ENCODE peak calls at places on chromosome 3, in four cellular contexts. One of them, this sample, is unnamed.

GRCh38 chr3:194250104-194251002 is 100.8 kb downstream of the CPN2 start:
- DNase-seq in mesendoderm: no peak
- DNase-seq in H9: no peak
- DNase-seq in H1: peak
- DNase-seq in this sample: no peak

GRCh38 chr3:186697510-186697909 is 19.6 kb upstream of the KNG1 start:
- DNase-seq in H1: no peak
- DNase-seq in H9: no peak
- DNase-seq in mesendoderm: no peak
- DNase-seq in this sample: no peak

GRCh38 chr3:102790742-102791141 is 355.9 kb downstream of the ZPLD1 start:
- DNase-seq in mesendoderm: no peak
- DNase-seq in H1: no peak
- DNase-seq in H9: no peak
- DNase-seq in this sample: no peak

GRCh38 chr3:23968467-23969184 is 23.5 kb downstream of the NR1D2 start:
- DNase-seq in H9: no peak
- DNase-seq in H1: no peak
- DNase-seq in mesendoderm: no peak
- DNase-seq in this sample: no peak

GRCh38 chr3:181718416-181718815 is 6.7 kb downstream of the SOX2 start:
- DNase-seq in mesendoderm: no peak
- DNase-seq in H9: no peak
- DNase-seq in H1: no peak
- DNase-seq in this sample: no peak

GRCh38 chr3:159482241-159483031 is 506.2 kb upstream of the IL12A start:
- DNase-seq in mesendoderm: peak
- DNase-seq in H9: no peak
- DNase-seq in H1: no peak
- DNase-seq in this sample: no peak

GRCh38 chr3:89360155-89360554 is 252.7 kb downstream of the EPHA3 start:
- DNase-seq in H1: no peak
- DNase-seq in H9: no peak
- DNase-seq in mesendoderm: no peak
- DNase-seq in this sample: no peak

GRCh38 chr3:94456332-94456731 is 393.5 kb downstream of the NSUN3 start:
- DNase-seq in H1: no peak
- DNase-seq in H9: no peak
- DNase-seq in mesendoderm: no peak
- DNase-seq in this sample: no peak

GRCh38 chr3:59056706-59057105 is 6.9 kb upstream of the CFAP20DC start:
- DNase-seq in H1: no peak
- DNase-seq in mesendoderm: no peak
- DNase-seq in H9: no peak
- DNase-seq in this sample: no peak

GRCh38 chr3:46737320-46737719 is 19.7 kb upstream of the PRSS50 start:
- DNase-seq in H9: no peak
- DNase-seq in H1: no peak
- DNase-seq in mesendoderm: no peak
- DNase-seq in this sample: no peak

GRCh38 chr3:43863966-43864933 is 173.5 kb downstream of the ABHD5 start:
- DNase-seq in H1: no peak
- DNase-seq in H9: peak
- DNase-seq in mesendoderm: no peak
- DNase-seq in this sample: no peak

GRCh38 chr3:37909067-37909911 is 47.6 kb downstream of the CTDSPL start:
- DNase-seq in mesendoderm: peak
- DNase-seq in H1: no peak
- DNase-seq in H9: no peak
- DNase-seq in this sample: no peak

GRCh38 chr3:72320911-72321385 is 527.3 kb downstream of the SHQ1 start:
- DNase-seq in mesendoderm: no peak
- DNase-seq in H9: no peak
- DNase-seq in H1: no peak
- DNase-seq in this sample: no peak

GRCh38 chr3:39097716-39098472 is 9.5 kb downstream of the GORASP1 start:
- DNase-seq in H1: peak
- DNase-seq in mesendoderm: no peak
- DNase-seq in H9: no peak
- DNase-seq in this sample: no peak

GRCh38 chr3:10706156-10707088 is 109.6 kb upstream of the SLC6A11 start:
- DNase-seq in mesendoderm: peak
- DNase-seq in H1: no peak
- DNase-seq in H9: peak
- DNase-seq in this sample: no peak

GRCh38 chr3:25427155-25428002 is 684 bp upstream of the RARB start:
- DNase-seq in H9: no peak
- DNase-seq in mesendoderm: peak
- DNase-seq in H1: no peak
- DNase-seq in this sample: no peak

GRCh38 chr3:35502699-35503098 is 136.6 kb upstream of the ARPP21 start:
- DNase-seq in H1: no peak
- DNase-seq in H9: no peak
- DNase-seq in mesendoderm: no peak
- DNase-seq in this sample: no peak

GRCh38 chr3:127326341-127326740 is 38.5 kb upstream of the PRR20G start:
- DNase-seq in H1: no peak
- DNase-seq in H9: no peak
- DNase-seq in mesendoderm: no peak
- DNase-seq in this sample: no peak

GRCh38 chr3:44077267-44077666 is 164.4 kb upstream of the TOPAZ1 start:
- DNase-seq in H1: no peak
- DNase-seq in H9: no peak
- DNase-seq in mesendoderm: peak
- DNase-seq in this sample: no peak

GRCh38 chr3:8662594-8662993 is 18.0 kb upstream of the SSUH2 start:
- DNase-seq in H9: no peak
- DNase-seq in mesendoderm: no peak
- DNase-seq in H1: no peak
- DNase-seq in this sample: no peak

GRCh38 chr3:78940128-78940527 is 827.7 kb downstream of the ROBO1 start:
- DNase-seq in mesendoderm: no peak
- DNase-seq in H9: no peak
- DNase-seq in H1: no peak
- DNase-seq in this sample: no peak

GRCh38 chr3:53863127-53863526 is 16.8 kb downstream of the IL17RB start:
- DNase-seq in H1: no peak
- DNase-seq in H9: no peak
- DNase-seq in mesendoderm: no peak
- DNase-seq in this sample: no peak

GRCh38 chr3:62665627-62666433 is 209.4 kb downstream of the CADPS start:
- DNase-seq in mesendoderm: peak
- DNase-seq in H9: peak
- DNase-seq in H1: peak
- DNase-seq in this sample: peak

GRCh38 chr3:105708980-105709379 is 159.8 kb downstream of the CBLB start:
- DNase-seq in H1: no peak
- DNase-seq in H9: no peak
- DNase-seq in mesendoderm: no peak
- DNase-seq in this sample: no peak

GRCh38 chr3:106534206-106534605 is 665.4 kb upstream of the CBLB start:
- DNase-seq in mesendoderm: no peak
- DNase-seq in H1: no peak
- DNase-seq in H9: no peak
- DNase-seq in this sample: no peak

GRCh38 chr3:64067510-64068346 is 44.4 kb upstream of the PSMD6 start:
- DNase-seq in mesendoderm: no peak
- DNase-seq in H9: no peak
- DNase-seq in H1: no peak
- DNase-seq in this sample: no peak

GRCh38 chr3:123485551-123485950 is 36.7 kb upstream of the ADCY5 start:
- DNase-seq in mesendoderm: no peak
- DNase-seq in H1: no peak
- DNase-seq in H9: no peak
- DNase-seq in this sample: no peak

GRCh38 chr3:48607519-48607918 is 1.9 kb downstream of the UQCRC1 start:
- DNase-seq in H1: no peak
- DNase-seq in H9: no peak
- DNase-seq in mesendoderm: no peak
- DNase-seq in this sample: no peak

GRCh38 chr3:157131861-157132260 is 28.1 kb downstream of the CCNL1 start:
- DNase-seq in H9: no peak
- DNase-seq in H1: no peak
- DNase-seq in mesendoderm: no peak
- DNase-seq in this sample: no peak

GRCh38 chr3:139982404-139982803 is 47.4 kb downstream of the CLSTN2 start:
- DNase-seq in H9: peak
- DNase-seq in mesendoderm: peak
- DNase-seq in H1: peak
- DNase-seq in this sample: no peak

GRCh38 chr3:49618412-49618811 is 55.7 kb upstream of the APEH start:
- DNase-seq in H9: peak
- DNase-seq in mesendoderm: peak
- DNase-seq in H1: no peak
- DNase-seq in this sample: no peak

GRCh38 chr3:192816274-192816853 is 89.0 kb upstream of the FGF12 start:
- DNase-seq in H1: no peak
- DNase-seq in H9: no peak
- DNase-seq in mesendoderm: peak
- DNase-seq in this sample: peak

GRCh38 chr3:118882353-118882947 is 152.2 kb downstream of the IGSF11 start:
- DNase-seq in H9: peak
- DNase-seq in mesendoderm: peak
- DNase-seq in H1: peak
- DNase-seq in this sample: peak

GRCh38 chr3:54146383-54147239 is 24.3 kb downstream of the CACNA2D3 start:
- DNase-seq in H9: peak
- DNase-seq in H1: peak
- DNase-seq in mesendoderm: peak
- DNase-seq in this sample: no peak

DNA sequence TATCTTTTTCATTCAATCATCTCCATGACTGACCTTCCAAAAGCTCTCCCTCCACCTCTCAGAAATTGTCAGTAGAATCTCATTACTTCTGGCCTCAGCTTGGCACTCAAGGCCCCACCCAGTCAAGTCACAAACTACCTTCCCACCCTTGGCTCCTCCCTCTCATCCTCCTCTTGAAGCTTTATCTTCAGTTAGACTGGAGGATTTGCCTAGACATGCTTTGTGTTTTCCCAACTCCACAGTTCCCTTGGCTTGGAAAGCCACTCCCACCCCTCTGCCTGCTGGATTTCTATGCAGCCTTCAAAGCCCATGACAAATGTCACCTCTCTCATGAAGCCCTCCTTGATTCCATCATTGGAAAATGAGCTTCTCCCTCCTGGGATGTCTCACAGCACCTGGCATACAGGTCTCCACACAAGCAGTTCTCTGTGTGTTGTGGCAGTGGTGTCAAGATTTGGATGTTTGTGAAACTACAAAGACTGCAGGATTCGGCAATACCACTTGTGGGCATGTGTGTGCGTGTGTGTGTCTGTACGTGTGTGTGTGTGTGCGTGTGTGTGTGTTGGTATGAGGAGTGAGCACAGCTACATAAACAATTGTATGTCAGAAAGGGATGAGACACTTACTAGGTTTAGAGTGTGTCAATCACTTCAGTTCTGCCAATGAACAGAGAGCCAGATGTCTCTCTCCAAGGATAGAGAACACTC is 45.3 kb upstream of the VPS8 start:
- DNase-seq in mesendoderm: peak
- DNase-seq in H9: peak
- DNase-seq in H1: no peak
- DNase-seq in this sample: no peak
- H3K18ac ChIP-seq in mesendoderm: no peak
- H3K18ac ChIP-seq in H9: no peak
- H3K18ac ChIP-seq in H1: peak
- H3K18ac ChIP-seq in this sample: no peak

GRCh38 chr3:189258261-189258660 is 86.5 kb downstream of the TPRG1 start:
- DNase-seq in H9: peak
- DNase-seq in mesendoderm: no peak
- DNase-seq in H1: no peak
- DNase-seq in this sample: no peak
- H2BK15ac ChIP-seq in H9: no peak
- H2BK15ac ChIP-seq in mesendoderm: no peak
- H2BK15ac ChIP-seq in H1: peak
- H2BK15ac ChIP-seq in this sample: no peak

DNA sequence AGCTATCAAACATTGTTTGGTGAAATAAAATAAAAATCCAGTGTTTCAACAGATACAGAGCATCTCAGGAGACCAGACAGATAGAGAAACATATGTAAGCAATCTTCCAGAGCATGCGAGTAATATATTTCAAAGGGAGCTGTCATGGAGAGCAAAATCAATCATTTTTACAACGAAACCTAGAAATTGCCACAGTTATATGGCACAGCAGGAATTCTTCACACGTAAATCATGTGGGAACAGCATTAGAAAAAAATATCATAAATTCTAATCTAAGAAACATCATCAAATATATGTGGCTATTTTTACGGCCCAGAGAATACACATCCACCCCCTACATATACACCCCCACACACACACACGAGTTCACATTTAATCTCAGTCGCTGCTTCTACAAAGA is 363.6 kb downstream of the ULK4 start:
- DNase-seq in mesendoderm: no peak
- DNase-seq in H1: no peak
- DNase-seq in H9: no peak
- DNase-seq in this sample: no peak
- H3K27ac ChIP-seq in mesendoderm: no peak
- H3K27ac ChIP-seq in H1: no peak
- H3K27ac ChIP-seq in H9: no peak
- H3K27ac ChIP-seq in this sample: no peak

GRCh38 chr3:65894126-65894525 is 144.6 kb downstream of the MAGI1 start:
- DNase-seq in H9: no peak
- DNase-seq in H1: no peak
- DNase-seq in mesendoderm: no peak
- DNase-seq in this sample: no peak
- H3K18ac ChIP-seq in H9: no peak
- H3K18ac ChIP-seq in H1: no peak
- H3K18ac ChIP-seq in mesendoderm: no peak
- H3K18ac ChIP-seq in this sample: no peak

DNA sequence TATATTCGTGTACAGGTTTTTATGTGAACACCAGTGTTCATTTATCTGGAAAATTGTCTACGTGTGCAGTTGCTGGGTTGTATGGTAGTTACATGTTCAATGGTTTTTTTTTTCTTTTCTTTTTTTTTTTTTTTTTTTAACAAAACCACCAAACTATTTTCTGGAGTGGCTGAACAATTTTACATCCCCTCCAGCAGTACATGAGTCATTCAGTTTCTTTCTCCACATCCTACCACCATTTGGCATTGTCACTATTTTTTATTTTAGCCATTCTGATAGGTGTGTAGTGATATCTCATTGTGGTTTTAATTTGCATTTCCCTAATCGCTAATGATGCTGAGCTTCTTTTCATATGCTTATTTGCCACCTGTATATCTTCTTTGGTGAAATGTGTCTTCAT is 256.3 kb upstream of the EOMES start:
- DNase-seq in H9: no peak
- DNase-seq in H1: no peak
- DNase-seq in mesendoderm: no peak
- DNase-seq in this sample: no peak
- H2BK15ac ChIP-seq in H9: no peak
- H2BK15ac ChIP-seq in H1: no peak
- H2BK15ac ChIP-seq in mesendoderm: no peak
- H2BK15ac ChIP-seq in this sample: no peak